ENCODE peak calls at places on chromosomes 6 and 20, in ten cellular contexts. One of them, this sample, is unnamed.
A peak's percentile ranks its signal among the peaks of the same experiment; 100 is the strongest.

GRCh38 chr20:25081065-25081729 is 744 bp downstream of the VSX1 start:
- DNase-seq in Jurkat, Clone E6-1: no peak
- DNase-seq in H7: peak; percentile 94
- DNase-seq in activated naive CD8-positive, alpha-beta T cell treated with anti-CD3 and anti-CD28 coated beads, Interleukin-2, amount 50 U/mL, for 24 hours: peak; percentile 50
- DNase-seq in posterior cingulate gyrus: no peak
- DNase-seq in posterior vena cava: peak; percentile 77
- DNase-seq in EL: no peak
- DNase-seq in HFFc6: no peak
- DNase-seq in NCI-H1105 treated with DMSO at 0.1 percent for 48 hours: no peak
- DNase-seq in uterus: no peak
- DNase-seq in this sample: peak; percentile 25

GRCh38 chr6:83096791-83097190 is 29.3 kb downstream of the DOP1A start:
- DNase-seq in Jurkat, Clone E6-1: no peak
- DNase-seq in H7: no peak
- DNase-seq in activated naive CD8-positive, alpha-beta T cell treated with anti-CD3 and anti-CD28 coated beads, Interleukin-2, amount 50 U/mL, for 24 hours: no peak
- DNase-seq in posterior cingulate gyrus: no peak
- DNase-seq in posterior vena cava: no peak
- DNase-seq in EL: peak; percentile 35
- DNase-seq in HFFc6: peak; percentile 18
- DNase-seq in NCI-H1105 treated with DMSO at 0.1 percent for 48 hours: no peak
- DNase-seq in uterus: no peak
- DNase-seq in this sample: no peak

GRCh38 chr20:53922901-53923314 is 147.5 kb downstream of the BCAS1 start:
- DNase-seq in Jurkat, Clone E6-1: no peak
- DNase-seq in H7: no peak
- DNase-seq in activated naive CD8-positive, alpha-beta T cell treated with anti-CD3 and anti-CD28 coated beads, Interleukin-2, amount 50 U/mL, for 24 hours: no peak
- DNase-seq in posterior cingulate gyrus: no peak
- DNase-seq in posterior vena cava: no peak
- DNase-seq in EL: no peak
- DNase-seq in HFFc6: no peak
- DNase-seq in NCI-H1105 treated with DMSO at 0.1 percent for 48 hours: no peak
- DNase-seq in uterus: no peak
- DNase-seq in this sample: no peak

GRCh38 chr20:21323640-21324039 is 20.5 kb downstream of the XRN2 start:
- DNase-seq in Jurkat, Clone E6-1: no peak
- DNase-seq in H7: no peak
- DNase-seq in activated naive CD8-positive, alpha-beta T cell treated with anti-CD3 and anti-CD28 coated beads, Interleukin-2, amount 50 U/mL, for 24 hours: no peak
- DNase-seq in posterior cingulate gyrus: no peak
- DNase-seq in posterior vena cava: no peak
- DNase-seq in EL: peak; percentile 83
- DNase-seq in HFFc6: peak; percentile 81
- DNase-seq in NCI-H1105 treated with DMSO at 0.1 percent for 48 hours: no peak
- DNase-seq in uterus: no peak
- DNase-seq in this sample: peak; percentile 41

GRCh38 chr6:122653094-122653493 is 42.9 kb downstream of the PKIB start:
- DNase-seq in Jurkat, Clone E6-1: no peak
- DNase-seq in H7: no peak
- DNase-seq in activated naive CD8-positive, alpha-beta T cell treated with anti-CD3 and anti-CD28 coated beads, Interleukin-2, amount 50 U/mL, for 24 hours: no peak
- DNase-seq in posterior cingulate gyrus: no peak
- DNase-seq in posterior vena cava: no peak
- DNase-seq in EL: peak; percentile 5
- DNase-seq in HFFc6: no peak
- DNase-seq in NCI-H1105 treated with DMSO at 0.1 percent for 48 hours: no peak
- DNase-seq in uterus: no peak
- DNase-seq in this sample: no peak

GRCh38 chr20:62063981-62064787 is 1.5 kb downstream of the TAF4 start:
- DNase-seq in Jurkat, Clone E6-1: no peak
- DNase-seq in H7: peak; percentile 84
- DNase-seq in activated naive CD8-positive, alpha-beta T cell treated with anti-CD3 and anti-CD28 coated beads, Interleukin-2, amount 50 U/mL, for 24 hours: no peak
- DNase-seq in posterior cingulate gyrus: no peak
- DNase-seq in posterior vena cava: peak; percentile 83
- DNase-seq in EL: peak; percentile 21
- DNase-seq in HFFc6: no peak
- DNase-seq in NCI-H1105 treated with DMSO at 0.1 percent for 48 hours: no peak
- DNase-seq in uterus: no peak
- DNase-seq in this sample: no peak

GRCh38 chr6:8236956-8237355 is 134.6 kb upstream of the EEF1E1 start:
- DNase-seq in Jurkat, Clone E6-1: no peak
- DNase-seq in H7: no peak
- DNase-seq in activated naive CD8-positive, alpha-beta T cell treated with anti-CD3 and anti-CD28 coated beads, Interleukin-2, amount 50 U/mL, for 24 hours: no peak
- DNase-seq in posterior cingulate gyrus: no peak
- DNase-seq in posterior vena cava: no peak
- DNase-seq in EL: no peak
- DNase-seq in HFFc6: no peak
- DNase-seq in NCI-H1105 treated with DMSO at 0.1 percent for 48 hours: no peak
- DNase-seq in uterus: no peak
- DNase-seq in this sample: no peak

GRCh38 chr20:35215066-35215956 is 11.2 kb upstream of the MMP24 start:
- DNase-seq in Jurkat, Clone E6-1: no peak
- DNase-seq in H7: no peak
- DNase-seq in activated naive CD8-positive, alpha-beta T cell treated with anti-CD3 and anti-CD28 coated beads, Interleukin-2, amount 50 U/mL, for 24 hours: no peak
- DNase-seq in posterior cingulate gyrus: no peak
- DNase-seq in posterior vena cava: no peak
- DNase-seq in EL: peak; percentile 94
- DNase-seq in HFFc6: peak; percentile 82
- DNase-seq in NCI-H1105 treated with DMSO at 0.1 percent for 48 hours: no peak
- DNase-seq in uterus: no peak
- DNase-seq in this sample: no peak

GRCh38 chr20:63315240-63315981 is 22.4 kb downstream of the COL20A1 start:
- DNase-seq in Jurkat, Clone E6-1: no peak
- DNase-seq in H7: no peak
- DNase-seq in activated naive CD8-positive, alpha-beta T cell treated with anti-CD3 and anti-CD28 coated beads, Interleukin-2, amount 50 U/mL, for 24 hours: no peak
- DNase-seq in posterior cingulate gyrus: no peak
- DNase-seq in posterior vena cava: peak; percentile 74
- DNase-seq in EL: no peak
- DNase-seq in HFFc6: no peak
- DNase-seq in NCI-H1105 treated with DMSO at 0.1 percent for 48 hours: no peak
- DNase-seq in uterus: no peak
- DNase-seq in this sample: no peak

GRCh38 chr6:38208028-38208427 is 388.5 kb downstream of the ZFAND3 start:
- DNase-seq in Jurkat, Clone E6-1: no peak
- DNase-seq in H7: no peak
- DNase-seq in activated naive CD8-positive, alpha-beta T cell treated with anti-CD3 and anti-CD28 coated beads, Interleukin-2, amount 50 U/mL, for 24 hours: no peak
- DNase-seq in posterior cingulate gyrus: no peak
- DNase-seq in posterior vena cava: no peak
- DNase-seq in EL: no peak
- DNase-seq in HFFc6: no peak
- DNase-seq in NCI-H1105 treated with DMSO at 0.1 percent for 48 hours: no peak
- DNase-seq in uterus: no peak
- DNase-seq in this sample: no peak

GRCh38 chr6:28206527-28207243 is 18.4 kb upstream of the ZSCAN9 start:
- DNase-seq in Jurkat, Clone E6-1: no peak
- DNase-seq in H7: peak; percentile 46
- DNase-seq in activated naive CD8-positive, alpha-beta T cell treated with anti-CD3 and anti-CD28 coated beads, Interleukin-2, amount 50 U/mL, for 24 hours: no peak
- DNase-seq in posterior cingulate gyrus: no peak
- DNase-seq in posterior vena cava: no peak
- DNase-seq in EL: peak; percentile 26
- DNase-seq in HFFc6: no peak
- DNase-seq in NCI-H1105 treated with DMSO at 0.1 percent for 48 hours: no peak
- DNase-seq in uterus: no peak
- DNase-seq in this sample: no peak

GRCh38 chr20:3716195-3716834 is 3.9 kb upstream of the SIGLEC1 start:
- DNase-seq in Jurkat, Clone E6-1: peak; percentile 30
- DNase-seq in H7: peak; percentile 89
- DNase-seq in activated naive CD8-positive, alpha-beta T cell treated with anti-CD3 and anti-CD28 coated beads, Interleukin-2, amount 50 U/mL, for 24 hours: peak; percentile 30
- DNase-seq in posterior cingulate gyrus: no peak
- DNase-seq in posterior vena cava: peak; percentile 78
- DNase-seq in EL: peak; percentile 55
- DNase-seq in HFFc6: peak; percentile 18
- DNase-seq in NCI-H1105 treated with DMSO at 0.1 percent for 48 hours: peak; percentile 49
- DNase-seq in uterus: no peak
- DNase-seq in this sample: peak; percentile 58

GRCh38 chr6:167863897-167864296 is 37.2 kb downstream of the AFDN start:
- DNase-seq in Jurkat, Clone E6-1: no peak
- DNase-seq in H7: no peak
- DNase-seq in activated naive CD8-positive, alpha-beta T cell treated with anti-CD3 and anti-CD28 coated beads, Interleukin-2, amount 50 U/mL, for 24 hours: no peak
- DNase-seq in posterior cingulate gyrus: no peak
- DNase-seq in posterior vena cava: no peak
- DNase-seq in EL: no peak
- DNase-seq in HFFc6: no peak
- DNase-seq in NCI-H1105 treated with DMSO at 0.1 percent for 48 hours: no peak
- DNase-seq in uterus: no peak
- DNase-seq in this sample: no peak

GRCh38 chr20:4699216-4699615 is 22.5 kb upstream of the PRND start:
- DNase-seq in Jurkat, Clone E6-1: no peak
- DNase-seq in H7: no peak
- DNase-seq in activated naive CD8-positive, alpha-beta T cell treated with anti-CD3 and anti-CD28 coated beads, Interleukin-2, amount 50 U/mL, for 24 hours: no peak
- DNase-seq in posterior cingulate gyrus: no peak
- DNase-seq in posterior vena cava: no peak
- DNase-seq in EL: no peak
- DNase-seq in HFFc6: no peak
- DNase-seq in NCI-H1105 treated with DMSO at 0.1 percent for 48 hours: no peak
- DNase-seq in uterus: no peak
- DNase-seq in this sample: no peak